ENCODE peak calls at places on chromosome 11, in ten cellular contexts. O is glutamatergic neuron, K is mesothelial cell of epicardium, A is breast epithelium, E is cardiac fibroblast, Q is Calu3, J is RWPE1, W is tibial nerve, Y is GM12865, S is retinal pigment epithelial cell. T is an unnamed sample.

GRCh38 chr11:18046116-18046777 is at the start of gene TPH1:
- DNase-seq in W (no peak), E (peak; percentile 27), S (no peak), Y (no peak), K (peak; percentile 27), A (peak; percentile 59), J (peak; percentile 50), Q (peak; percentile 48), O (peak; percentile 65), T (no peak)

GRCh38 chr11:16794047-16794818 is 55.8 kb downstream of the C11orf58 start:
- DNase-seq in J (no peak), K (no peak), Q (no peak), E (no peak), Y (no peak), S (no peak), W (no peak), O (no peak), A (no peak), T (no peak)

GRCh38 chr11:124640660-124641059 is 18.0 kb downstream of the TBRG1 start:
- DNase-seq in W (no peak), A (no peak), E (peak; percentile 15), O (no peak), J (no peak), Q (no peak), S (no peak), Y (no peak), K (no peak), T (no peak)

GRCh38 chr11:92528051-92528450 is 303.4 kb downstream of the FAT3 start:
- DNase-seq in W (no peak), Q (no peak), O (no peak), A (no peak), K (no peak), E (peak; percentile 34), Y (no peak), J (no peak), S (no peak), T (no peak)

GRCh38 chr11:26187639-26188038 is 144.3 kb upstream of the ANO3 start:
- DNase-seq in W (no peak), Q (peak; percentile 29), O (no peak), Y (no peak), E (peak; percentile 94), S (peak; percentile 28), J (peak; percentile 63), K (no peak), A (no peak), T (no peak)

GRCh38 chr11:74822187-74822586 is 73.5 kb downstream of the RNF169 start:
- DNase-seq in O (no peak), K (no peak), Y (no peak), J (no peak), A (no peak), Q (no peak), W (no peak), E (peak; percentile 80), S (no peak), T (no peak)

GRCh38 chr11:134266440-134266839 is 9.7 kb upstream of the GLB1L3 start:
- DNase-seq in S (no peak), K (no peak), A (no peak), W (no peak), J (no peak), O (no peak), Q (no peak), E (no peak), Y (no peak), T (no peak)

GRCh38 chr11:14578551-14578956 is 58.4 kb upstream of the PSMA1 start:
- DNase-seq in K (no peak), S (peak; percentile 44), Y (peak; percentile 92), E (peak; percentile 83), Q (peak; percentile 31), A (no peak), W (peak; percentile 16), J (no peak), O (no peak), T (peak; percentile 53)

GRCh38 chr11:61955416-61956135 is 5.4 kb downstream of the BEST1 start:
- DNase-seq in E (no peak), W (no peak), S (no peak), Y (no peak), O (peak; percentile 46), K (no peak), Q (no peak), J (no peak), A (no peak), T (no peak)

GRCh38 chr11:71238285-71238875 is 14.0 kb downstream of the SHANK2 start:
- DNase-seq in O (no peak), K (no peak), E (no peak), Q (no peak), S (no peak), Y (no peak), J (no peak), W (no peak), A (peak; percentile 19), T (no peak)

GRCh38 chr11:126336646-126337045 is 18.8 kb upstream of the ST3GAL4 start:
- DNase-seq in O (no peak), K (no peak), J (no peak), S (no peak), E (peak; percentile 59), Y (no peak), Q (no peak), W (no peak), A (peak; percentile 17), T (no peak)

GRCh38 chr11:116605543-116605942 is 167.2 kb downstream of the BUD13 start:
- DNase-seq in O (no peak), E (peak; percentile 16), A (peak; percentile 57), K (peak; percentile 58), S (peak; percentile 1), Y (peak; percentile 56), Q (peak; percentile 60), W (no peak), J (peak; percentile 47), T (peak; percentile 45)

GRCh38 chr11:103714246-103714645 is 322.2 kb upstream of the DDI1 start:
- DNase-seq in J (no peak), Q (no peak), K (no peak), Y (no peak), S (no peak), O (no peak), A (no peak), E (peak; percentile 37), W (no peak), T (no peak)

GRCh38 chr11:134497586-134497985 is 85.5 kb upstream of the B3GAT1 start:
- DNase-seq in O (no peak), S (no peak), Y (no peak), K (no peak), J (no peak), E (no peak), A (peak; percentile 68), W (no peak), Q (no peak), T (no peak)

GRCh38 chr11:113623114-113623513 is 83.0 kb downstream of the TMPRSS5 start:
- DNase-seq in W (no peak), S (peak; percentile 2), J (no peak), Y (no peak), K (no peak), Q (no peak), O (no peak), A (no peak), E (no peak), T (no peak)

GRCh38 chr11:2805388-2806057 is 80.1 kb downstream of the CDKN1C start:
- DNase-seq in Q (no peak), A (peak; percentile 41), S (peak; percentile 84), O (no peak), Y (no peak), K (peak; percentile 5), W (no peak), J (no peak), E (no peak), T (no peak)

GRCh38 chr11:12361650-12362049 is 15.7 kb upstream of the PARVA start:
- DNase-seq in Y (no peak), O (no peak), W (no peak), J (no peak), Q (peak; percentile 66), A (no peak), S (no peak), E (no peak), K (no peak), T (no peak)

GRCh38 chr11:128690746-128691091 is 3.2 kb upstream of the FLI1 start:
- DNase-seq in E (no peak), Q (no peak), Y (no peak), S (no peak), W (no peak), A (no peak), K (no peak), J (no peak), O (no peak), T (no peak)

GRCh38 chr11:22479986-22480740 is 142.0 kb downstream of the SLC17A6 start:
- DNase-seq in W (no peak), E (no peak), K (no peak), O (no peak), Q (no peak), A (no peak), J (no peak), Y (no peak), S (no peak), T (no peak)

GRCh38 chr11:44095506-44096359 is at the start of gene EXT2:
- DNase-seq in S (peak; percentile 38), E (peak; percentile 84), Y (peak; percentile 90), O (peak; percentile 91), A (peak; percentile 90), W (peak; percentile 72), K (peak; percentile 80), J (peak; percentile 92), Q (peak; percentile 88), T (peak; percentile 96)
- TF ChIP-seq CTCF in S (peak; percentile 87), E (peak; percentile 90), Y (peak; percentile 94), O (peak; percentile 93), A (peak; percentile 86), W (peak; percentile 91), K (peak; percentile 88), J (peak; percentile 92), Q (peak; percentile 78), T (peak; percentile 93)

GRCh38 chr11:118615996-118616395 is 8.6 kb downstream of the PHLDB1 start:
- DNase-seq in S (no peak), J (no peak), Y (no peak), Q (no peak), E (no peak), A (no peak), W (no peak), O (peak; percentile 23), K (no peak), T (no peak)
- TF ChIP-seq CTCF in S (no peak), J (no peak), Y (no peak), Q (no peak), E (no peak), A (no peak), W (no peak), O (no peak), K (no peak), T (no peak)

GRCh38 chr11:65726660-65727059 is 6.1 kb upstream of the RNASEH2C start:
- DNase-seq in O (no peak), J (no peak), K (no peak), A (no peak), Y (no peak), E (no peak), Q (no peak), S (no peak), W (no peak), T (no peak)
- TF ChIP-seq CTCF in O (no peak), J (no peak), K (no peak), A (no peak), Y (peak; percentile 15), E (no peak), Q (no peak), S (no peak), W (no peak), T (no peak)

DNA sequence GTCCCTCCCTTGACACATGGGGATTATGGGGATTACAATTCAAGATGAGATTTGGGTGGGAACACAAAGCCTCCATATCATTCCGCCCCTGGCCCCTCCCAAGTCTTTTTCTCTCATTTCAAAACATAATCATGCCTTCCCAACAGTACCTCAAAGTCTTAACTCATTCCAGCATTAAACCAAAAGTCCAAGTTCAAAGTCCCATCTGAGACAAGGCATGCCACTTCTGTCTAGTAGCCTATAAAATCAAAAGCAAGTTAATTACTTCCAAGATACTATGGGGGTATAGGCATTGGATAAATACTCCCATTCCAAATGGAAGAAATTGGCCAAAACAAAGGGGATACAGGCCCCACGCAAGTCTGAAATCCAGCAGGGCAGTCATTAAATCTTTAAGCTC is 19.7 kb upstream of the EIF4G2 start:
- DNase-seq in O (no peak), Q (no peak), A (no peak), W (no peak), S (no peak), Y (no peak), K (no peak), E (no peak), J (no peak), T (no peak)
- TF ChIP-seq CTCF in O (no peak), Q (no peak), A (no peak), W (no peak), S (no peak), Y (no peak), K (no peak), E (no peak), J (no peak), T (no peak)